ENCODE peak calls at places on chromosomes 11 and 22, in eight cellular contexts. J is A549, D is putamen, I is NCI-H1417, L is small intestine, K is transverse colon, A is midbrain, F is GM03348. R is an unnamed sample.

GRCh38 chr22:50169774-50170341 is 673 bp upstream of the PANX2 start:
- DNase-seq in D (no peak), J (no peak), L (no peak), F (peak; percentile 44), K (no peak), I (peak; percentile 71), A (no peak), R (no peak)

GRCh38 chr22:18095101-18095805 is 15.4 kb upstream of the TUBA8 start:
- DNase-seq in I (no peak), D (no peak), J (no peak), K (no peak), A (no peak), L (peak; percentile 74), F (no peak), R (no peak)

GRCh38 chr11:112320668-112321067 is 60.0 kb upstream of the PLET1 start:
- DNase-seq in I (no peak), J (no peak), K (peak; percentile 68), F (peak; percentile 53), D (no peak), L (peak; percentile 60), A (no peak), R (no peak)

GRCh38 chr11:10934293-10934850 is 76.5 kb upstream of the ZBED5 start:
- DNase-seq in K (peak; percentile 46), F (no peak), J (no peak), D (no peak), I (no peak), L (peak; percentile 35), A (no peak), R (no peak)

GRCh38 chr11:99069831-99070444 is 49.2 kb downstream of the CNTN5 start:
- DNase-seq in F (peak; percentile 9), K (peak; percentile 12), J (no peak), D (no peak), I (peak; percentile 81), A (no peak), L (peak; percentile 3), R (no peak)

GRCh38 chr22:44024288-44024908 is at the start of gene PARVB:
- DNase-seq in K (peak; percentile 17), L (no peak), I (peak; percentile 34), J (no peak), A (peak; percentile 26), D (no peak), F (peak; percentile 61), R (no peak)

GRCh38 chr22:46515208-46516111 is 22.0 kb downstream of the CELSR1 start:
- DNase-seq in A (no peak), D (no peak), I (no peak), J (no peak), K (no peak), F (peak; percentile 43), L (no peak), R (no peak)

GRCh38 chr11:100932474-100933100 is 197.0 kb downstream of the PGR start:
- DNase-seq in D (peak; percentile 20), K (no peak), A (peak; percentile 7), J (peak; percentile 17), I (no peak), F (peak; percentile 52), L (peak; percentile 14), R (no peak)

GRCh38 chr11:46361283-46362145 is 14.3 kb downstream of the DGKZ start:
- DNase-seq in L (no peak), J (no peak), F (peak; percentile 81), K (peak; percentile 56), I (peak; percentile 79), D (peak; percentile 74), A (peak; percentile 15), R (peak; percentile 32)

GRCh38 chr11:9625728-9626127 is 38.1 kb upstream of the SWAP70 start:
- DNase-seq in A (no peak), K (no peak), F (no peak), J (no peak), I (no peak), D (no peak), L (no peak), R (no peak)

GRCh38 chr22:25545677-25546076 is 18.8 kb upstream of the GRK3 start:
- DNase-seq in K (no peak), F (no peak), D (no peak), J (no peak), L (peak; percentile 11), I (no peak), A (no peak), R (no peak)

GRCh38 chr22:27445876-27446275 is 355.7 kb downstream of the MN1 start:
- DNase-seq in K (no peak), F (no peak), L (no peak), J (no peak), D (no peak), A (no peak), I (no peak), R (no peak)

GRCh38 chr11:71435278-71435951 is 12.8 kb downstream of the DHCR7 start:
- DNase-seq in A (no peak), K (no peak), D (no peak), F (no peak), J (no peak), I (no peak), L (no peak), R (no peak)

GRCh38 chr11:63745304-63746170 is 23.0 kb downstream of the ZFTA start:
- DNase-seq in A (no peak), I (no peak), J (no peak), F (no peak), L (peak; percentile 31), D (no peak), K (no peak), R (no peak)

GRCh38 chr11:13205446-13205845 is 72.1 kb upstream of the BMAL1 start:
- DNase-seq in L (no peak), A (no peak), D (no peak), K (no peak), F (no peak), I (no peak), J (no peak), R (no peak)

GRCh38 chr11:34926101-34926830 is 9.8 kb downstream of the PDHX start:
- DNase-seq in A (peak; percentile 51), F (peak; percentile 36), K (no peak), L (peak; percentile 51), D (peak; percentile 35), J (no peak), I (peak; percentile 29), R (no peak)

GRCh38 chr22:47059701-47060161 is 297.3 kb downstream of the TBC1D22A start:
- DNase-seq in D (no peak), F (no peak), L (no peak), J (no peak), K (no peak), A (no peak), I (no peak), R (no peak)

GRCh38 chr11:93573184-93573583 is 30.0 kb upstream of the SMCO4 start:
- DNase-seq in A (no peak), J (no peak), I (no peak), D (no peak), F (no peak), K (no peak), L (no peak), R (no peak)

GRCh38 chr22:36860821-36861659 is at the start of gene NCF4:
- DNase-seq in K (peak; percentile 77), I (no peak), F (no peak), A (peak; percentile 33), L (peak; percentile 45), D (peak; percentile 39), J (no peak), R (no peak)

GRCh38 chr11:27444801-27445215 is 27.8 kb downstream of the LGR4 start:
- DNase-seq in D (peak; percentile 45), A (no peak), K (no peak), F (no peak), J (no peak), L (no peak), I (peak; percentile 76), R (no peak)

GRCh38 chr11:6228520-6228919 is 5.9 kb downstream of the FHIP1B start:
- DNase-seq in J (no peak), D (no peak), K (no peak), I (no peak), F (no peak), L (peak; percentile 29), A (no peak), R (no peak)

GRCh38 chr22:47300698-47301405 is 538.4 kb downstream of the TBC1D22A start:
- DNase-seq in K (no peak), I (no peak), F (no peak), L (no peak), D (no peak), J (no peak), A (no peak), R (no peak)

GRCh38 chr11:128660957-128661356 is 32.9 kb upstream of the FLI1 start:
- DNase-seq in L (no peak), I (no peak), A (no peak), K (no peak), F (no peak), D (no peak), J (no peak), R (no peak)

GRCh38 chr11:65645710-65646109 is 7.8 kb downstream of the SIPA1 start:
- DNase-seq in K (no peak), D (no peak), J (no peak), A (no peak), I (no peak), L (no peak), F (peak; percentile 37), R (no peak)

GRCh38 chr22:31748490-31748889 is 1.4 kb downstream of the PRR14L start:
- DNase-seq in J (no peak), K (no peak), I (no peak), D (no peak), A (no peak), L (peak; percentile 23), F (no peak), R (no peak)

GRCh38 chr22:49140921-49141680 is 686.6 kb downstream of the BRD1 start:
- DNase-seq in L (no peak), I (no peak), J (no peak), K (no peak), A (no peak), F (no peak), D (no peak), R (no peak)

GRCh38 chr22:39384750-39385480 is 14.7 kb upstream of the TAB1 start:
- DNase-seq in J (peak; percentile 33), F (no peak), L (peak; percentile 32), I (no peak), K (no peak), D (no peak), A (no peak), R (no peak)

GRCh38 chr11:64602466-64603070 is 11.5 kb downstream of the SLC22A12 start:
- DNase-seq in I (no peak), D (no peak), L (no peak), K (no peak), J (no peak), A (no peak), F (no peak), R (no peak)

R was measured in effector memory CD4-positive, alpha-beta T cell.